ENCODE peak calls at places on chromosomes 6 and 20, in four cellular contexts. S, A, M and B are unnamed samples.

GRCh38 chr6:39203398-39203797 is 25.9 kb downstream of the KCNK5 start:
- DNase-seq in S (no peak), A (no peak), M (no peak), B (no peak)

GRCh38 chr6:68279793-68280557 is 355.1 kb upstream of the ADGRB3 start:
- DNase-seq in S (no peak), A (no peak), M (no peak), B (no peak)

GRCh38 chr6:47403801-47404200 is 73.8 kb upstream of the CD2AP start:
- DNase-seq in S (no peak), A (no peak), M (no peak), B (no peak)

GRCh38 chr6:119921491-119922010 is 572.0 kb upstream of the MAN1A1 start:
- DNase-seq in S (no peak), A (no peak), M (no peak), B (no peak)

GRCh38 chr20:53737404-53738038 is 143.9 kb upstream of the ZNF217 start:
- DNase-seq in S (no peak), A (no peak), M (no peak), B (no peak)

GRCh38 chr20:45752747-45753146 is 30.6 kb downstream of the SPINT4 start:
- DNase-seq in S (no peak), A (no peak), M (no peak), B (no peak)

GRCh38 chr6:112018619-112019416 is 35.1 kb upstream of the CCN6 start:
- DNase-seq in S (peak; percentile 53), A (peak; percentile 61), M (peak; percentile 32), B (peak; percentile 48)

GRCh38 chr6:96015321-96015790 is 418 bp upstream of the FUT9 start:
- DNase-seq in S (no peak), A (no peak), M (no peak), B (peak; percentile 81)

GRCh38 chr6:57265755-57266221 is 43.7 kb upstream of the RAB23 start:
- DNase-seq in S (no peak), A (no peak), M (no peak), B (no peak)

GRCh38 chr6:4941782-4942672 is 61.8 kb downstream of the RPP40 start:
- DNase-seq in S (no peak), A (no peak), M (no peak), B (no peak)

GRCh38 chr6:35969676-35970075 is 48.8 kb upstream of the SRPK1 start:
- DNase-seq in S (no peak), A (no peak), M (no peak), B (no peak)

GRCh38 chr6:133241901-133242760 is 974 bp downstream of the EYA4 start:
- DNase-seq in S (peak; percentile 10), A (peak; percentile 25), M (no peak), B (no peak)

GRCh38 chr20:54048489-54048888 is 21.9 kb downstream of the BCAS1 start:
- DNase-seq in S (no peak), A (no peak), M (no peak), B (no peak)

GRCh38 chr6:137874204-137875001 is 7.3 kb downstream of the TNFAIP3 start:
- DNase-seq in S (no peak), A (no peak), M (no peak), B (peak; percentile 31)

GRCh38 chr6:41072836-41073202 is at the start of gene NFYA:
- DNase-seq in S (peak; percentile 99), A (peak; percentile 93), M (no peak), B (peak; percentile 100)

GRCh38 chr20:7770578-7770977 is 169.7 kb downstream of the HAO1 start:
- DNase-seq in S (no peak), A (no peak), M (no peak), B (no peak)

GRCh38 chr6:15588966-15589634 is 73.7 kb downstream of the DTNBP1 start:
- DNase-seq in S (no peak), A (no peak), M (no peak), B (no peak)

GRCh38 chr6:90870561-90870960 is 283.7 kb upstream of the MAP3K7 start:
- DNase-seq in S (no peak), A (no peak), M (no peak), B (no peak)

GRCh38 chr20:62956387-62957135 is 4.1 kb downstream of the SLC17A9 start:
- DNase-seq in S (no peak), A (peak; percentile 21), M (no peak), B (no peak)

GRCh38 chr6:75124983-75125382 is 80.9 kb downstream of the COL12A1 start:
- DNase-seq in S (no peak), A (no peak), M (no peak), B (no peak)

GRCh38 chr6:93318127-93318526 is 101.2 kb downstream of the EPHA7 start:
- DNase-seq in S (no peak), A (no peak), M (no peak), B (no peak)

GRCh38 chr20:64003970-64004725 is 23.2 kb downstream of the PRPF6 start:
- DNase-seq in S (no peak), A (no peak), M (no peak), B (no peak)

GRCh38 chr6:56573624-56574023 is 69.1 kb downstream of the DST start:
- DNase-seq in S (no peak), A (no peak), M (no peak), B (no peak)

GRCh38 chr6:34568341-34568680 is 12.2 kb upstream of the SPDEF start:
- DNase-seq in S (no peak), A (peak; percentile 25), M (no peak), B (no peak)

GRCh38 chr20:49700411-49701185 is 13.1 kb downstream of the B4GALT5 start:
- DNase-seq in S (no peak), A (no peak), M (no peak), B (no peak)

GRCh38 chr20:49698477-49698876 is 15.2 kb downstream of the B4GALT5 start:
- DNase-seq in S (no peak), A (no peak), M (no peak), B (no peak)

GRCh38 chr20:49701916-49702315 is 11.8 kb downstream of the B4GALT5 start:
- DNase-seq in S (no peak), A (no peak), M (no peak), B (no peak)

GRCh38 chr20:49699200-49699992 is 14.3 kb downstream of the B4GALT5 start:
- DNase-seq in S (no peak), A (no peak), M (no peak), B (no peak)

DNA sequence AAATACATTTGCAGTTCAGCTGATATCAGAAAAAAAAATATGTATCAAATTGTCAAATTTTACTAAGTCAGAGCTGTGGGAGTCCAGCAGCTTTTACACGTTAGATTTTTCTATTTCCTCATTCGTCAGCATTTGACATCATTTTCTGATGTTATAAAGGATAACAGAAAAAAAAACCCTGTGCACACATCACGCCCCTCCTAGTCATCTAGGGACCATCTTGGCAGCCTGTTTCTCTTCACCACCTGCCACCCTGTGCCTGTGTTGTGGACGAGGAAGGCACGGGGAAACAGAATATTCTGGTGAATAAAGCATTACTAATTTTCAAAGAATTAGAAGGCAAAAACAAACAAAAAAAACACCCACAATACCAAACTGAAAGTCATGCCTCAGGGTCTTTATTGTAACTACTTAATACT is 12.4 kb downstream of the B4GALT5 start:
- DNase-seq in S (no peak), A (peak; percentile 56), M (no peak), B (no peak)
- H3K4me1 ChIP-seq in S (peaks cover 51% of the 10 kb centered on the region), A (peaks cover 23% of the 10 kb centered on the region), M (peaks cover 14% of the 10 kb centered on the region), B (peaks cover 89% of the 10 kb centered on the region)

GRCh38 chr6:32109765-32110160 is 625 bp upstream of the TNXB start:
- DNase-seq in S (no peak), A (no peak), M (no peak), B (no peak)

GRCh38 chr6:32109114-32109764 is at the start of gene TNXB:
- DNase-seq in S (no peak), A (peak; percentile 41), M (peak; percentile 56), B (no peak)

GRCh38 chr6:32108727-32109113 is 418 bp downstream of the TNXB start:
- DNase-seq in S (no peak), A (no peak), M (no peak), B (no peak)

GRCh38 chr6:32107447-32107846 is 1.7 kb downstream of the TNXB start:
- DNase-seq in S (no peak), A (no peak), M (peak; percentile 52), B (no peak)

DNA sequence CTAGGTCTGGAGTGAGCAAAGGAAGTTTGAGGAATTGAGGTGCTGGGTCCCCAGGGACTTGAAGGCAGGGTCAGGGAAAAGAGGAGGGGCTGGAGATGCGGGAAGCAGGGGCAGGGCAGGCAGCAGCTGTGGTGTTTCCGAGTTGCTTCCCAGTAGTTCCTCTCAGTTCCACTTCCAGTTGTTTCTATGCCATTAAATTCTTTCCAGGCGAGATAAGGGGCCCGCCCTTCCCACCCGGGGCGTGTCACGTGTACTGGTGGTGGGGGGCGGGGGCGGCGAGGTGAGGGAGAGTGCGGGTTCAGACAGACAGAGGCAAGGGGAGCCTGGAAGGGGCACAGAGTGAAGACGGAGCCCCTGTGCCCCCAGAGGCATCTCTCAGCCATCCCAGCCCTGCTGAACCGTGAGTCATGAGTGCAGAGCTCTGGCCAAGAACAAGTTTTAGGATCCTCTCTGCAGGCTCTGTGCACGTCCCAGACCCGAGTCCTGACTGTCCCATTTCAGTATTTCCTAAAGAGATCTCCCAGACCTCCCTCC is 977 bp downstream of the TNXB start:
- DNase-seq in S (peak; percentile 77), A (peak; percentile 32), M (peak; percentile 82), B (peak; percentile 56)
- TF ChIP-seq EP300 in S (peak; percentile 46), A (no peak), M (peak; percentile 84), B (no peak)

GRCh38 chr20:38835792-38836191 is 30.3 kb downstream of the PPP1R16B start:
- DNase-seq in S (no peak), A (no peak), M (no peak), B (no peak)
- H3K4me1 ChIP-seq in S (no peaks in the 10 kb centered on the region), A (peaks cover 2% of the 10 kb centered on the region), M (no peaks in the 10 kb centered on the region), B (no peaks in the 10 kb centered on the region)

GRCh38 chr20:18496042-18496441 is 983 bp downstream of the RBBP9 start:
- DNase-seq in S (no peak), A (peak; percentile 47), M (no peak), B (no peak)

GRCh38 chr20:18497603-18498002 is 578 bp upstream of the RBBP9 start:
- DNase-seq in S (no peak), A (no peak), M (no peak), B (no peak)

DNA sequence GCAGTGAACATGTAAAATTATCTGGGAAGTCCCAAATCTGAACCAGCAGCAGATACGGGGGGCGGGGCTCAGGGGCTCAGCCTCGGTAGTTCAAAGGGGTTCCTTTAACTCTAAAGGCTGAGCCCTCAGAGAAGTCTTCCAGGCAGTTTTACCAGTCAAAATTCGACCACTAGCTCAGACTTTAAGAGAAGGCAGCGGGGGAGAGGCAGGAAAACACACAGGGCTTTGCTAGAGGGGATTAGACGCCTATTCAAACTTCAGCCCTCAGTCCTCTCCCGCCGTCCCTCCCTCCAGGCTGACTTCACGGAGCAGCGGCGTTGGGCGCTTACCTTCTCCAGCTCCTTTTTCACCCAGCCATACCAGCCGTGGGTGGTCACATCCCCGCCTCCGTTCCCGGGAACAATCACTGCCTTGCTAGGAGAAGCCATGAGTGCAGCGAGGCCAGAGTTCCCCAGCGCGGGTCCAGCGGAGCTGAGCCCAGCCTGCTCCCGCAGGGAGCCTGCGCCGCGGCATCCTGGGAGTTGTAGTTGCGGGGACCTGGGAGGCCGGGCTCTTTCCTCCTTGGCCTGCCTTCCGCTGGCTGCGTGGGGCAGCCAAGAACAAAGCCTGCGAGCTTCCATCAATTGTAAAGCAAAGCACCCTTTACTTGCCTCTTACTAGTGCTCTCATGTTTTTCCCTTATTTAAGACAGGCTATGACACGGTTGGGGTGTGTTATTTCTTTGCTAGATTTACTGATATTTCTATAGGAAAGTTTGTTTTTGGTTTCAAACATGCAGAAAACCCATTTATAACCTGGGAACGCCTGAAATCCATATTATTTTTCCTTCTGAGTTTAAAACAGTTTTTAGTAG is at the start of gene RBBP9:
- DNase-seq in S (peak; percentile 58), A (peak; percentile 92), M (peak; percentile 86), B (peak; percentile 89)
- TF ChIP-seq EP300 in S (no peak), A (no peak), M (no peak), B (no peak)

GRCh38 chr20:50222568-50223320 is 32.1 kb downstream of the CEBPB start:
- DNase-seq in S (no peak), A (no peak), M (no peak), B (no peak)
- H3K4me1 ChIP-seq in S (peaks cover 25% of the 10 kb centered on the region), A (no peaks in the 10 kb centered on the region), M (peaks cover 11% of the 10 kb centered on the region), B (peaks cover 4% of the 10 kb centered on the region)

GRCh38 chr6:116887884-116888283 is 10.8 kb downstream of the RFX6 start:
- DNase-seq in S (no peak), A (no peak), M (no peak), B (no peak)
- TF ChIP-seq EP300 in S (no peak), A (no peak), M (no peak), B (no peak)